ENCODE peak calls at places on chromosomes 7 and 10, in six cellular contexts. S is right lobe of liver, W is mesenchymal stem cell, Y is tibial artery, T is RWPE2, F is HAP-1. N is an unnamed sample. For H3K4me1 and H3K9me3, the result is how much of the 10 kb centered on the place peaks cover.

GRCh38 chr7:112970771-112971170 is 115.9 kb downstream of the GPR85 start:
- DNase-seq in W (no peak), T (no peak), F (no peak), Y (no peak), S (no peak), N (no peak)

GRCh38 chr7:33050425-33051318 is 11.9 kb downstream of the NT5C3A start:
- DNase-seq in W (peak), Y (no peak), S (no peak), T (no peak), F (peak), N (no peak)

GRCh38 chr7:44967571-44968446 is 11.0 kb downstream of the MYO1G start:
- DNase-seq in T (no peak), S (no peak), F (no peak), W (no peak), Y (no peak), N (peak)

GRCh38 chr10:72727128-72727527 is 35.2 kb downstream of the MCU start:
- DNase-seq in S (no peak), F (peak), Y (no peak), W (peak), T (no peak), N (no peak)

GRCh38 chr10:48309711-48310226 is 3.3 kb downstream of the MAPK8 start:
- DNase-seq in S (no peak), Y (no peak), F (no peak), T (no peak), W (peak), N (no peak)

GRCh38 chr10:124346831-124347230 is 71.9 kb downstream of the OAT start:
- DNase-seq in T (no peak), Y (peak), F (no peak), W (no peak), S (no peak), N (no peak)

GRCh38 chr7:116210345-116211005 is at the start of gene TES:
- DNase-seq in S (peak), W (peak), T (peak), F (peak), Y (peak), N (peak)

GRCh38 chr10:61341008-61341407 is 112.2 kb downstream of the TMEM26 start:
- DNase-seq in W (no peak), S (no peak), Y (no peak), T (no peak), F (no peak), N (no peak)

GRCh38 chr10:130895172-130895571 is 416.3 kb downstream of the TCERG1L start:
- DNase-seq in S (no peak), W (no peak), T (no peak), Y (no peak), F (no peak), N (no peak)
- H3K4me1 ChIP-seq in S (under half), W (under half), T (under half), Y (under half), F (under half), N (under half)

DNA sequence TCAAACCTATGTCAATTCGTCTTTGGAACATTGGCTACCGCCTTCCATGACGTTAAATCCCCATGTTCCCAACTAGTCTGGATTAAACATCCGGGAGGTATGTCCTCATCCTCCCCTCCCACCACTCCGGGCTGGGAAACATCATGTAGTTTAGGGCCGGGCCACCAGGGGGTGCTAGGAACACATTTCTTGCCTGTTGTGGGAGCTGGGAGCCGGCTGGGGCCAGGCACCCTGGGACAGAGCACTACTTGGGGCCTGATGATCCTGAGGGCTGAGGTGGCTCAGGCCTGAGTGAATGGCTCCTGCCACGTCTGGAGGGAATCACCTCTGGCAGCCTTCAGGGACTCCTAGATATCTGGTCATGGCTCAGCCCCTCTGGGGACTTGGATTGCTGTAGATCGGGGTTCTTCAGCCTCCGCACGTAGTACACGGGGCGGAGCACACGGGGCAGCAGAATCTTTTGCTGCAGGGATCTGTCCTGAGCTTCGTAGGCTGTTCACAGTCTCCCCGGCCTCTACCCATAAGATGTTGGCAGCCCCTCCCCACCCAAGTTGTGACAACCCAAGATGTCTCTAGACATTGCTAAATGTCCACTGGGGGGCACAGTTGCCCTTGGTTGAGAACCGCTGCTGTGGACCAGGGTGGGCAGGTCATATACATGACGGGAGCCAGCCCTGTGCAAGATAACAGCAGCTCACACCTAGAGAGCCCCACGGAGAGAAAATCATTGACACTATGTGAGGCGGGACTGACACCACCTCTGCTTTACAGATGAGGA is 141.2 kb upstream of the ZNF716 start:
- DNase-seq in F (no peak), S (peak), W (no peak), T (no peak), Y (no peak), N (no peak)
- H3K9me3 ChIP-seq in F (under half), S (under half), W (under half), T (under half), Y (under half), N (under half)

GRCh38 chr7:919924-920341 is 34.5 kb downstream of the ADAP1 start:
- DNase-seq in W (no peak), T (peak), Y (peak), F (no peak), S (peak), N (peak)

GRCh38 chr7:921581-922333 is 32.7 kb downstream of the ADAP1 start:
- DNase-seq in T (peak), S (peak), Y (peak), W (no peak), F (no peak), N (peak)

GRCh38 chr7:921071-921461 is 33.4 kb downstream of the ADAP1 start:
- DNase-seq in T (peak), Y (peak), S (peak), W (no peak), F (no peak), N (no peak)

GRCh38 chr7:919114-919442 is 35.4 kb downstream of the ADAP1 start:
- DNase-seq in T (peak), Y (peak), S (peak), W (no peak), F (no peak), N (peak)

GRCh38 chr7:920351-921070 is 34.0 kb downstream of the ADAP1 start:
- DNase-seq in T (peak), W (no peak), S (peak), F (no peak), Y (peak), N (peak)
- H3K4me1 ChIP-seq in T (under half), W (under half), S (under half), F (under half), Y (under half), N (under half)

DNA sequence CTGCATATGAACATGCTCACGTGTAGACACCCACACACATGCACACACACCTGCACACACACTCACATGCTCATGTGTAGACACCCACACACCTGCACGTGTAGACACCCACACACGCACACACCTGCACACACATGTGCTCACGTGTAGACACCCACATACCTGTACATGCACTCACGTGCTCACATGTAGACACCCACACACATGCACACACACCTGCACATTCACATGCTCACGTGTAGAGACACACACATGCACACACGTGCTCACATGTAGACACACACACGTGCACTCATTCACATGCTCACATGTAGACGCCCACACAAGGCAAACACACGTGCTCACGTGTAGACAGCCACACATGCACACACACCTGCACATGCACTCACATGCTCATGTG is 275.8 kb downstream of the PTPRN2 start:
- DNase-seq in T (no peak), S (no peak), W (no peak), F (no peak), Y (no peak), N (no peak)
- H3K9me3 ChIP-seq in T (under half), S (under half), W (under half), F (under half), Y (under half), N (under half)

GRCh38 chr10:53841746-53842145 is 959.3 kb downstream of the PCDH15 start:
- DNase-seq in W (no peak), Y (no peak), F (no peak), T (no peak), S (no peak), N (no peak)

GRCh38 chr10:53846809-53847208 is 954.2 kb downstream of the PCDH15 start:
- DNase-seq in S (no peak), T (no peak), F (no peak), Y (no peak), W (no peak), N (no peak)

GRCh38 chr10:53840668-53841067 is 960.4 kb downstream of the PCDH15 start:
- DNase-seq in S (no peak), F (no peak), Y (no peak), T (no peak), W (no peak), N (no peak)

GRCh38 chr10:53839437-53840039 is 961.5 kb downstream of the PCDH15 start:
- DNase-seq in F (peak), T (no peak), W (peak), S (no peak), Y (no peak), N (no peak)

DNA sequence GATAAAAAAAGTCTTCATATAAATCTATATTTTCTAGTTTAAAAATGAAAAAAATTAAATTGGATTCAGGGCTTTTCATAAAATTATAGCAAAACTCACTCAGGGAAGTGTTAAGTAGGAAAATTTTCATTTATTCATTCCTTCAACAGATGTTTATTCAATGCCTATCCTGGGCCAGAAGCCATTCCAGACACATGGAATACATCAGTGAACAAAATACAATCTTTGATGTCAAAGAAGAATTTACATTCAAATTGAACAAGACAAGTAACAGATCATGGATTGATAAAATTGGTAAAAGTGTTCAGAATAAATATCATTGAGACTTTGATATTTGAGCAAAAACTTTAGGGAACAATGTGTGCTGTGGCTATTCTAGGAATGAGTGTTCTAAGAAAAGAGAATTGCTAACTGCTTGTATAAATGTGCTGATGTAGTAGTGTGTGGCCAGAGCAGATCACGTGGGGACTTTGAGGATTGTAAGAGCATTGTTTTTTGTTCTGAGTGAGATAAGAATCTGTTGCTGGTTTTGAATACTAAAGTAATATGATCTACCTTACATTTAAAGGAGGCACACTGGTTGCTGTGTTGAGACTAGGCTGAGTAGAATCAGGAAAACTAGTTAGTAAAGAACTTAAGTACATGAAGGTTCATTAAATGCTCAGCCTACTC is 957.2 kb downstream of the PCDH15 start:
- DNase-seq in Y (peak), T (no peak), W (peak), S (no peak), F (peak), N (no peak)
- H3K4me1 ChIP-seq in Y (under half), T (under half), W (under half), S (under half), F (under half), N (under half)

GRCh38 chr7:114969096-114969495 is 47.2 kb downstream of the MDFIC start:
- DNase-seq in S (no peak), T (no peak), F (no peak), Y (no peak), W (no peak), N (no peak)
- H3K9me3 ChIP-seq in S (under half), T (under half), F (under half), Y (under half), W (under half), N (under half)

GRCh38 chr10:31528834-31529233 is 209.8 kb downstream of the ZEB1 start:
- DNase-seq in S (no peak), F (no peak), W (peak), T (no peak), Y (no peak), N (no peak)
- H3K4me1 ChIP-seq in S (under half), F (under half), W (under half), T (under half), Y (under half), N (under half)

GRCh38 chr10:17428616-17429097 is 25.7 kb downstream of the ST8SIA6 start:
- DNase-seq in T (no peak), S (no peak), W (no peak), Y (no peak), F (no peak), N (no peak)

GRCh38 chr10:17429490-17429889 is 24.9 kb downstream of the ST8SIA6 start:
- DNase-seq in T (no peak), S (no peak), W (no peak), F (no peak), Y (no peak), N (no peak)

GRCh38 chr10:17431871-17432311 is 22.5 kb downstream of the ST8SIA6 start:
- DNase-seq in W (no peak), T (no peak), S (no peak), Y (no peak), F (no peak), N (no peak)

GRCh38 chr10:17432738-17433137 is 21.7 kb downstream of the ST8SIA6 start:
- DNase-seq in T (no peak), S (no peak), Y (no peak), W (no peak), F (no peak), N (no peak)

GRCh38 chr10:17430647-17431355 is 23.6 kb downstream of the ST8SIA6 start:
- DNase-seq in S (peak), T (no peak), W (peak), Y (peak), F (peak), N (peak)
- H3K9me3 ChIP-seq in S (under half), T (under half), W (under half), Y (under half), F (under half), N (under half)

N was measured in sigmoid colon.